ENCODE peak calls at places on chromosomes 3 and 15, in nine cellular contexts. K, J, W, L, F, B, E, T and G are unnamed samples.

GRCh38 chr3:49140080-49140479 is 7.2 kb upstream of the LAMB2 start:
- DNase-seq in K (no peak), J (no peak), W (no peak), L (no peak), F (no peak), B (no peak), E (no peak), T (no peak), G (no peak)

GRCh38 chr15:92091155-92091734 is 237.7 kb downstream of the SLCO3A1 start:
- DNase-seq in K (no peak), J (peak), W (peak), L (no peak), F (peak), B (no peak), E (peak), T (peak), G (no peak)

GRCh38 chr15:65115086-65115485 is at the start of gene UBAP1L:
- DNase-seq in K (no peak), J (no peak), W (no peak), L (no peak), F (no peak), B (no peak), E (peak), T (no peak), G (peak)

GRCh38 chr3:138114988-138115971 is at the start of gene DZIP1L:
- DNase-seq in K (peak), J (peak), W (peak), L (peak), F (peak), B (no peak), E (peak), T (peak), G (peak)

GRCh38 chr3:182794806-182795369 is 1.6 kb downstream of the ATP11B start:
- DNase-seq in K (no peak), J (peak), W (no peak), L (no peak), F (no peak), B (no peak), E (no peak), T (no peak), G (no peak)

GRCh38 chr3:46417120-46417510 is 10.1 kb downstream of the CCRL2 start:
- DNase-seq in K (no peak), J (no peak), W (no peak), L (no peak), F (no peak), B (no peak), E (no peak), T (no peak), G (no peak)

GRCh38 chr15:77749998-77750540 is 117.4 kb upstream of the LINGO1 start:
- DNase-seq in K (no peak), J (no peak), W (no peak), L (no peak), F (no peak), B (no peak), E (no peak), T (no peak), G (no peak)

GRCh38 chr15:58019503-58020376 is 45.8 kb downstream of the ALDH1A2 start:
- DNase-seq in K (no peak), J (peak), W (no peak), L (no peak), F (no peak), B (no peak), E (no peak), T (no peak), G (peak)

GRCh38 chr15:31062310-31062964 is 39.1 kb downstream of the TRPM1 start:
- DNase-seq in K (no peak), J (no peak), W (no peak), L (no peak), F (no peak), B (no peak), E (no peak), T (no peak), G (no peak)

GRCh38 chr3:14412831-14413380 is 10.5 kb downstream of the SLC6A6 start:
- DNase-seq in K (no peak), J (no peak), W (no peak), L (no peak), F (peak), B (no peak), E (peak), T (peak), G (no peak)

GRCh38 chr3:197942956-197943556 is 6.9 kb upstream of the RPL35A start:
- DNase-seq in K (peak), J (peak), W (peak), L (no peak), F (no peak), B (no peak), E (peak), T (no peak), G (peak)

GRCh38 chr3:57169872-57170623 is 4.9 kb upstream of the IL17RD start:
- DNase-seq in K (peak), J (peak), W (peak), L (peak), F (peak), B (peak), E (peak), T (peak), G (peak)

GRCh38 chr15:90790561-90790960 is 73.4 kb downstream of the BLM start:
- DNase-seq in K (no peak), J (peak), W (no peak), L (no peak), F (no peak), B (no peak), E (no peak), T (no peak), G (no peak)

GRCh38 chr3:188473591-188474288 is 319.8 kb downstream of the LPP start:
- DNase-seq in K (no peak), J (no peak), W (no peak), L (no peak), F (no peak), B (no peak), E (no peak), T (no peak), G (no peak)